ENCODE peak calls at places on chromosomes 12 and 14, in nine cellular contexts. K is right cardiac atrium; Q is gastrocnemius medialis; T is spleen; I is lung; F is esophagus squamous epithelium; J is GM23248; L is esophagus muscularis mucosa; A is CD8-positive, alpha-beta T cell. R is an unnamed sample.
A peak's percentile ranks its signal among the peaks of the same experiment; 100 is the strongest.

GRCh38 chr14:105087963-105088811 is 23.0 kb upstream of the GPR132 start:
- DNase-seq in I (peak; percentile 63), A (no peak), J (peak; percentile 84), L (no peak), T (peak; percentile 81), F (no peak), K (peak; percentile 88), Q (no peak), R (peak; percentile 83)

GRCh38 chr14:74653386-74654138 is 41.5 kb upstream of the LTBP2 start:
- DNase-seq in K (no peak), F (no peak), I (no peak), T (no peak), J (peak; percentile 78), A (no peak), Q (no peak), L (no peak), R (no peak)

GRCh38 chr12:72025524-72025923 is 86.9 kb downstream of the TPH2 start:
- DNase-seq in Q (no peak), K (no peak), F (no peak), A (no peak), I (no peak), L (no peak), T (no peak), J (no peak), R (no peak)

GRCh38 chr12:77189463-77189862 is 124.1 kb upstream of the E2F7 start:
- DNase-seq in I (no peak), J (peak; percentile 87), A (no peak), K (no peak), L (no peak), F (no peak), T (no peak), Q (no peak), R (no peak)

GRCh38 chr12:13219320-13219719 is 22.8 kb downstream of the EMP1 start:
- DNase-seq in I (no peak), T (no peak), J (peak; percentile 30), Q (no peak), F (no peak), L (no peak), K (no peak), A (no peak), R (no peak)

GRCh38 chr12:78406776-78407335 is 457.7 kb upstream of the SYT1 start:
- DNase-seq in T (no peak), Q (no peak), L (no peak), I (no peak), A (no peak), J (no peak), F (no peak), K (no peak), R (no peak)

GRCh38 chr12:29944269-29945000 is 160.7 kb upstream of the TMTC1 start:
- DNase-seq in K (no peak), L (no peak), I (no peak), A (no peak), F (no peak), J (no peak), T (no peak), Q (no peak), R (no peak)

GRCh38 chr12:119839201-119839600 is 37.9 kb downstream of the CIT start:
- DNase-seq in J (no peak), L (no peak), T (no peak), Q (no peak), I (no peak), K (no peak), A (no peak), F (no peak), R (no peak)

GRCh38 chr12:107126688-107127481 is 33.5 kb upstream of the CRY1 start:
- DNase-seq in L (no peak), Q (no peak), A (no peak), J (peak; percentile 56), K (no peak), I (no peak), F (no peak), T (no peak), R (no peak)

GRCh38 chr12:99810718-99811593 is 163.4 kb downstream of the GARIN6 start:
- DNase-seq in F (no peak), T (no peak), Q (no peak), K (no peak), A (no peak), J (peak; percentile 55), L (no peak), I (no peak), R (no peak)

GRCh38 chr14:69048456-69048855 is 69.4 kb upstream of the ACTN1 start:
- DNase-seq in K (no peak), T (no peak), A (no peak), J (no peak), Q (no peak), F (no peak), L (no peak), I (no peak), R (no peak)

DNA sequence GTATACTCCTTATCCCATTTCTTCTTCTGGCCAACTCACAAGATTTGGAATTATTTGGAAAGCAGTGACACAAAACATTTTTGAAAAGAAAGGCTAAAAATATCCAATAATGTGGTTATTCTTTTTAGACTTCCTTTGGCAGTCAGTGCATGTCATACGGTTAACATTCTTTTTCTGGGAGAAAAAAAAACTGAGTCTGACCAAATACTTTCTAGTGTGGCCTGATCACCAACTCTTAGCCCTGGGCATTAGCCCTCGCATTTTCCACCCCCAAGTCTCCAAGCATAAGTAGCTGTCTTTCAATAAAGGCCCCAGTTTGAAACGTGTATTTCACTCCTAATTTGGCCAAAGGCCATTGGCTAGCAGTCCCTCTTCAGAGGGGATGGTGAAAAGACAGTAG is 5.9 kb downstream of the RASSF3 start:
- DNase-seq in T (no peak), A (no peak), L (no peak), F (no peak), K (no peak), I (no peak), J (peak; percentile 31), Q (no peak), R (no peak)
- H3K4me3 ChIP-seq in T (no peak overlapping the region), A (no peak overlapping the region), L (no peak overlapping the region), F (no peak overlapping the region), K (no peak overlapping the region), I (no peak overlapping the region), J (no peak overlapping the region), Q (no peak overlapping the region), R (peak overlapping the region; percentile 24)

GRCh38 chr12:57842342-57843294 is 3.9 kb downstream of the CTDSP2 start:
- DNase-seq in L (no peak), J (peak; percentile 66), K (no peak), T (no peak), Q (no peak), F (no peak), I (no peak), A (no peak), R (no peak)
- H3K27ac ChIP-seq in L (peak overlapping the region; percentile 99), J (peak overlapping the region; percentile 98), K (peak overlapping the region; percentile 61), T (no peak overlapping the region), Q (peak overlapping the region; percentile 99), F (peak overlapping the region; percentile 100), I (peak overlapping the region; percentile 50), A (peak overlapping the region; percentile 11), R (peak overlapping the region; percentile 100)

DNA sequence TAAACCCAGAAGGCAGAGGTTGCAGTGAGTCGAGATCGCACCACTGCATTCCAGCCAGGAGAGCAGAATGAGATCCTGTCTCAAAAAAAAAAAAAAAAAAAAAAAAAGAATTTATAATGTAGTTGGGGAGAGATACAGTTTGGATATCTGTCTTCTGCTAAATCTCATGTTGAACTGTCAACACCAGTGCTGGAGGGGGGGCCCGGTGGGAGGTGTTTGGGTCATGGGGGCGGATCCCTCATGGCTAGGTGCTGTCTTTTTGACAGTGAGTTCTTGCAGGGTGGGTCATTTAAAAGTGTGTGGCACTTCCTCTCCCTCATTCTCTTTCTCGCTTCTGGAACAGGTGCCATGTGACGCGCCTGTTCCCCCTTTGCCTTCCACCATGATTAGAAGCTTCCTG is 32.8 kb downstream of the CLIP1 start:
- DNase-seq in L (no peak), J (no peak), F (no peak), Q (no peak), A (no peak), I (no peak), K (no peak), T (no peak), R (no peak)
- H3K4me3 ChIP-seq in L (no peak overlapping the region), J (no peak overlapping the region), F (no peak overlapping the region), Q (no peak overlapping the region), A (no peak overlapping the region), I (no peak overlapping the region), K (no peak overlapping the region), T (no peak overlapping the region), R (no peak overlapping the region)

GRCh38 chr12:123091756-123092155 is 59.1 kb downstream of the PITPNM2 start:
- DNase-seq in I (no peak), A (no peak), J (no peak), K (no peak), F (no peak), T (no peak), Q (no peak), L (no peak), R (no peak)

GRCh38 chr12:123096159-123096558 is 54.7 kb downstream of the PITPNM2 start:
- DNase-seq in A (no peak), Q (no peak), J (no peak), T (no peak), F (no peak), I (no peak), K (no peak), L (no peak), R (no peak)

GRCh38 chr12:123092866-123093265 is 58.0 kb downstream of the PITPNM2 start:
- DNase-seq in Q (no peak), J (no peak), I (no peak), L (no peak), K (no peak), A (no peak), T (no peak), F (no peak), R (no peak)

GRCh38 chr12:123095074-123095694 is 55.7 kb downstream of the PITPNM2 start:
- DNase-seq in J (no peak), L (no peak), Q (no peak), T (no peak), K (peak; percentile 86), F (no peak), I (no peak), A (no peak), R (no peak)

GRCh38 chr12:123094349-123095073 is 56.4 kb downstream of the PITPNM2 start:
- DNase-seq in J (peak; percentile 88), I (no peak), K (peak; percentile 82), Q (peak; percentile 73), F (no peak), A (no peak), T (no peak), L (no peak), R (no peak)
- H3K27ac ChIP-seq in J (no peak overlapping the region), I (peak overlapping the region; percentile 34), K (peak overlapping the region; percentile 74), Q (peak overlapping the region; percentile 90), F (peak overlapping the region; percentile 80), A (no peak overlapping the region), T (no peak overlapping the region), L (peak overlapping the region; percentile 77), R (peak overlapping the region; percentile 78)